ENCODE peak calls at places on chromosome 9, in seven cellular contexts. S, D, F, Z, L, T and U are unnamed samples.

GRCh38 chr9:123111977-123112869 is 78.8 kb downstream of the GPR21 start:
- DNase-seq in S (no peak), D (no peak), F (no peak), Z (peak), L (no peak), T (peak), U (peak)

GRCh38 chr9:95896580-95896979 is 21.1 kb downstream of the ERCC6L2 start:
- DNase-seq in S (no peak), D (no peak), F (no peak), Z (no peak), L (no peak), T (no peak), U (no peak)

GRCh38 chr9:97179616-97180015 is 127.8 kb upstream of the CCDC180 start:
- DNase-seq in S (no peak), D (no peak), F (no peak), Z (no peak), L (no peak), T (no peak), U (no peak)

GRCh38 chr9:70054546-70054945 is 10.9 kb downstream of the MAMDC2 start:
- DNase-seq in S (no peak), D (no peak), F (no peak), Z (no peak), L (no peak), T (no peak), U (no peak)

GRCh38 chr9:87554177-87554940 is 56.7 kb downstream of the DAPK1 start:
- DNase-seq in S (no peak), D (no peak), F (no peak), Z (no peak), L (no peak), T (peak), U (no peak)

GRCh38 chr9:133286523-133286922 is 11.5 kb upstream of the ABO start:
- DNase-seq in S (no peak), D (no peak), F (no peak), Z (peak), L (no peak), T (no peak), U (no peak)

GRCh38 chr9:98961513-98962180 is 17.9 kb downstream of the COL15A1 start:
- DNase-seq in S (no peak), D (no peak), F (no peak), Z (no peak), L (no peak), T (no peak), U (no peak)

GRCh38 chr9:94867842-94868312 is 141.4 kb downstream of the AOPEP start:
- DNase-seq in S (no peak), D (no peak), F (no peak), Z (peak), L (no peak), T (no peak), U (peak)

GRCh38 chr9:2493106-2493505 is 128.5 kb upstream of the VLDLR start:
- DNase-seq in S (no peak), D (no peak), F (no peak), Z (peak), L (no peak), T (no peak), U (no peak)

GRCh38 chr9:125521462-125522327 is 185.3 kb downstream of the MAPKAP1 start:
- DNase-seq in S (no peak), D (no peak), F (peak), Z (peak), L (peak), T (no peak), U (no peak)

GRCh38 chr9:16032799-16033198 is 480.0 kb downstream of the CCDC171 start:
- DNase-seq in S (no peak), D (no peak), F (no peak), Z (peak), L (no peak), T (peak), U (peak)